ENCODE peak calls at places on chromosomes 2 and 18, in four cellular contexts. One of them, this sample, is unnamed.

GRCh38 chr2:45646289-45646688 is 5.2 kb upstream of the PRKCE start:
- DNase-seq in GM06990: no peak
- DNase-seq in GM10248: no peak
- DNase-seq in heart left ventricle: no peak
- DNase-seq in this sample: no peak

GRCh38 chr2:17441055-17441771 is 77.0 kb downstream of the RAD51AP2 start:
- DNase-seq in GM06990: no peak
- DNase-seq in GM10248: no peak
- DNase-seq in heart left ventricle: no peak
- DNase-seq in this sample: no peak

GRCh38 chr2:202278944-202279343 is 13.4 kb downstream of the NOP58 start:
- DNase-seq in GM06990: no peak
- DNase-seq in GM10248: no peak
- DNase-seq in heart left ventricle: no peak
- DNase-seq in this sample: no peak

GRCh38 chr2:15170068-15170775 is 390.9 kb downstream of the NBAS start:
- DNase-seq in GM06990: no peak
- DNase-seq in GM10248: no peak
- DNase-seq in heart left ventricle: no peak
- DNase-seq in this sample: no peak

GRCh38 chr2:207051345-207051959 is 112.1 kb downstream of the CPO start:
- DNase-seq in GM06990: no peak
- DNase-seq in GM10248: no peak
- DNase-seq in heart left ventricle: no peak
- DNase-seq in this sample: no peak

GRCh38 chr2:72698300-72698699 is 127.5 kb downstream of the EXOC6B start:
- DNase-seq in GM06990: no peak
- DNase-seq in GM10248: no peak
- DNase-seq in heart left ventricle: no peak
- DNase-seq in this sample: no peak

GRCh38 chr2:225274751-225275150 is 124.8 kb upstream of the NYAP2 start:
- DNase-seq in GM06990: peak
- DNase-seq in GM10248: no peak
- DNase-seq in heart left ventricle: no peak
- DNase-seq in this sample: no peak

GRCh38 chr2:195318440-195319111 is 338.4 kb upstream of the SLC39A10 start:
- DNase-seq in GM06990: no peak
- DNase-seq in GM10248: peak
- DNase-seq in heart left ventricle: no peak
- DNase-seq in this sample: peak

GRCh38 chr2:54067851-54068375 is 47.5 kb upstream of the ACYP2 start:
- DNase-seq in GM06990: no peak
- DNase-seq in GM10248: no peak
- DNase-seq in heart left ventricle: no peak
- DNase-seq in this sample: no peak

GRCh38 chr2:205563646-205564045 is 118.7 kb upstream of the NRP2 start:
- DNase-seq in GM06990: no peak
- DNase-seq in GM10248: no peak
- DNase-seq in heart left ventricle: no peak
- DNase-seq in this sample: no peak

GRCh38 chr2:143528021-143528420 is 398.8 kb downstream of the ARHGAP15 start:
- DNase-seq in GM06990: no peak
- DNase-seq in GM10248: no peak
- DNase-seq in heart left ventricle: no peak
- DNase-seq in this sample: no peak

GRCh38 chr2:33370886-33371285 is 105.6 kb upstream of the RASGRP3 start:
- DNase-seq in GM06990: no peak
- DNase-seq in GM10248: no peak
- DNase-seq in heart left ventricle: no peak
- DNase-seq in this sample: no peak

GRCh38 chr2:117724035-117724434 is 90.5 kb upstream of the DDX18 start:
- DNase-seq in GM06990: no peak
- DNase-seq in GM10248: no peak
- DNase-seq in heart left ventricle: no peak
- DNase-seq in this sample: no peak

GRCh38 chr2:170782673-170783072 is 12.5 kb downstream of the ERICH2 start:
- DNase-seq in GM06990: no peak
- DNase-seq in GM10248: no peak
- DNase-seq in heart left ventricle: no peak
- DNase-seq in this sample: no peak

GRCh38 chr2:169799555-169799954 is 884 bp downstream of the SSB start:
- DNase-seq in GM06990: no peak
- DNase-seq in GM10248: no peak
- DNase-seq in heart left ventricle: no peak
- DNase-seq in this sample: peak

GRCh38 chr2:182980115-182980514 is 58.1 kb downstream of the NCKAP1 start:
- DNase-seq in GM06990: peak
- DNase-seq in GM10248: peak
- DNase-seq in heart left ventricle: no peak
- DNase-seq in this sample: peak

GRCh38 chr2:100422320-100422719 is 4.9 kb upstream of the CHST10 start:
- DNase-seq in GM06990: no peak
- DNase-seq in GM10248: no peak
- DNase-seq in heart left ventricle: no peak
- DNase-seq in this sample: no peak
- TF ChIP-seq CTCF in GM06990: peak
- TF ChIP-seq CTCF in GM10248: peak
- TF ChIP-seq CTCF in heart left ventricle: peak
- TF ChIP-seq CTCF in this sample: no peak

DNA sequence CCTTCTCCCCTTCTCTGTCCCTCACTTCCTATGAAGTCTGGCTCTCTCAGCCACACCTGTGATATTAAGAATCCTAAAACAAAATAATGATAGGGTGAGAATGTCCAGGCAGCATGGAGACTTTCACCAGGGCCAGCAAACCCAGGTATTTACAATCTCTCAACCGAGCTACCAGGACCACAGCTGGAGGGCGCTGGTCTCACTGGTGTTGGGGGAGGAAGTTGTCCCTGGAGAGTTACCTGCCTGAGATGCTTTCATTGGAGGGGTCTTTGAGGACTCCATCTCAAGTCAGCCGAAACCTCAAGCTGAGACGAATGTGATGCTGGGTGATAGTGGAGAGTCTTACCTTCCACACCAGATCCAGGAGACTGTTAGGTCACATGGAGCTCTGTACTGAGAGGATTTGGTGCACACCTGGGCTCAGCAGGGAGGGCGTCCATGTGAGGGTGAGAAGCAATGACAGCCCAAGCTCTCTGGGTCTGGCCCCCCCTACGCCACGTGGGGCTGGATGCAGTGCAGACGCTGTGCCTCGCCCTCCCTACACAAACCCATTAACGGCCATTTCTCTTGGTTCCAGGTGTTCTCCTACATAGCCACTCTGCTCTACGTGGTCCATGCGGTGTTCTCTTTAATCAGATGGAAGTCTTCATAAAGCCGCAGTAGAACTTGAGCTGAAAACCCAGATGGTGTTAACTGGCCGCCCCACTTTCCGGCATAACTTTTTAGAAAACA is 27.5 kb downstream of the MAL start:
- DNase-seq in GM06990: no peak
- DNase-seq in GM10248: no peak
- DNase-seq in heart left ventricle: no peak
- DNase-seq in this sample: no peak
- TF ChIP-seq CTCF in GM06990: no peak
- TF ChIP-seq CTCF in GM10248: no peak
- TF ChIP-seq CTCF in heart left ventricle: no peak
- TF ChIP-seq CTCF in this sample: no peak

GRCh38 chr2:104698276-104698675 is 155.6 kb upstream of the POU3F3 start:
- DNase-seq in GM06990: no peak
- DNase-seq in GM10248: no peak
- DNase-seq in heart left ventricle: no peak
- DNase-seq in this sample: no peak
- TF ChIP-seq CTCF in GM06990: no peak
- TF ChIP-seq CTCF in GM10248: no peak
- TF ChIP-seq CTCF in heart left ventricle: no peak
- TF ChIP-seq CTCF in this sample: no peak

DNA sequence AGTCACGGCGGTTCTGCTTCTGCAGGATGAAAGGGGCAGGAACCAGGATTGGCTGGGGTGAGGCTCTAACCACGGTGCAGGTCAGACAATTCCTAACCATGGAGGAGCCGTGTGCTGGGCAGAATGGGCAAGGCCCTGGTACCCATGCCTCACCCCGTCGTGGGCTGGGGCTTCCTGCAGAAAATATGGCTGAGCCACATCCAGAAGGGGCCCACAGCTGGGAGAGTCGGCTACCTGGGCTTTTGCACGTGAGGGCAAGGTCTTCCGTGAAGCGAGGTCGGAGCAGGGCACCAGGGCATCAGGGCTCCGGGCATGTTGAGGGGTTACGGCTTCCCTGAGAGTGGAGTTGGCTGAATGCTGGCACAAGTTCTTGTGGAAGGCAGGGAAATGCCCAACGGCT is 147.8 kb downstream of the ARHGAP28 start:
- DNase-seq in GM06990: no peak
- DNase-seq in GM10248: no peak
- DNase-seq in heart left ventricle: no peak
- DNase-seq in this sample: no peak
- TF ChIP-seq CTCF in GM06990: no peak
- TF ChIP-seq CTCF in GM10248: no peak
- TF ChIP-seq CTCF in heart left ventricle: no peak
- TF ChIP-seq CTCF in this sample: no peak

GRCh38 chr2:239310401-239311061 is 90.3 kb downstream of the HDAC4 start:
- DNase-seq in GM06990: no peak
- DNase-seq in GM10248: no peak
- DNase-seq in heart left ventricle: peak
- DNase-seq in this sample: no peak
- TF ChIP-seq CTCF in GM06990: no peak
- TF ChIP-seq CTCF in GM10248: no peak
- TF ChIP-seq CTCF in heart left ventricle: no peak
- TF ChIP-seq CTCF in this sample: no peak

DNA sequence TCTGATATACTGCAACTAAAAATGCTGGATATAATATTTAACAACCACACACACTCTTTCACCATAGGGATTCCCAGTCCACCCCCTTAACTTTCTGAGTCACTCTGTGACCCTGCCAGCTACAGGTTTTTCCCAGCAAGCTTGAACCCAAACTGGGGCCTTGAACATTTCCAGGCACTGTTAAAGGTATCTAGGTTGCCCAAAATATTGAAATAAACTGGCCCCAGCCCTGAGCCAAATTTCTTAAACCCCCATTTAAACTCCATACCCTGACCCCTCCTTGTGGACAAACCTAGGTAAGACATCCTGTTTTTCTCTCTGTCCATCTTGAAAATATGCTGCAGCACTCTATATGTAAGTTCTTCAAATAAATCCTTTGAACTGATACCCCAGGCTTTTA is 19.7 kb upstream of the DCTN1 start:
- DNase-seq in GM06990: no peak
- DNase-seq in GM10248: peak
- DNase-seq in heart left ventricle: no peak
- DNase-seq in this sample: no peak
- TF ChIP-seq CTCF in GM06990: peak
- TF ChIP-seq CTCF in GM10248: peak
- TF ChIP-seq CTCF in heart left ventricle: peak
- TF ChIP-seq CTCF in this sample: peak

GRCh38 chr2:106562826-106563594 is 75.8 kb downstream of the CD8B2 start:
- DNase-seq in GM06990: no peak
- DNase-seq in GM10248: no peak
- DNase-seq in heart left ventricle: no peak
- DNase-seq in this sample: no peak
- TF ChIP-seq CTCF in GM06990: no peak
- TF ChIP-seq CTCF in GM10248: no peak
- TF ChIP-seq CTCF in heart left ventricle: peak
- TF ChIP-seq CTCF in this sample: no peak

DNA sequence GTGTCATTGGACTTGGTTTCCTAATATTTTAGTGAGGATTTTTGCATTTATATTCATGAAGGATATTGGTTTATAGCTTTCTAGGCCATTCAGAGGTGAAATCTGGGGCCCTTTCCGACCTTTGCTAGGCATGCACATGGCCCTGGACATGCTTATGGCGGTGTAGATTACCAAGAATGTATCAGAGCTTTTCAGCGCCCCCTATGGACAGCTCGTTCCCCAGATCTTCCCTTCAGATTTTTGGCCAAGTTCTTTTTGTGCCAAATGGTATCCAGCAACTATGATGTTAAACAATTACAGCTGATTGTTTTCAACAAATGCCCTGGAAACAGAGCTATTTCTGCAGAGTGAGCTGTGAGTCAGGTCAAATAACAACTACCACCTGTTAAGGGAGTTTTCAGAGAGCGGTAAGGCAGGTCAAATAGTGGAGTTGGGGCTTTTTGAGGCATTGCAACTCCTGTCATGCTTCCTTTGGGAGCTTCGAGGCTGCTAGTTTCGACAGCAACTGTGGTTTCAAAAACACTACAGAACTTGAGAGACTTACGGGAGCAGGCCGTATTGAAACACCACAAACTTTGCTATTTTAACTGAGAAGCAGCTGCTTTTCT is 188.3 kb downstream of the ZNF516 start:
- DNase-seq in GM06990: no peak
- DNase-seq in GM10248: no peak
- DNase-seq in heart left ventricle: no peak
- DNase-seq in this sample: no peak
- TF ChIP-seq CTCF in GM06990: peak
- TF ChIP-seq CTCF in GM10248: no peak
- TF ChIP-seq CTCF in heart left ventricle: no peak
- TF ChIP-seq CTCF in this sample: no peak

GRCh38 chr2:173075781-173076556 is at the start of gene MAP3K20:
- DNase-seq in GM06990: peak
- DNase-seq in GM10248: peak
- DNase-seq in heart left ventricle: peak
- DNase-seq in this sample: peak

GRCh38 chr2:173079141-173079540 is 3.5 kb downstream of the MAP3K20 start:
- DNase-seq in GM06990: no peak
- DNase-seq in GM10248: no peak
- DNase-seq in heart left ventricle: no peak
- DNase-seq in this sample: no peak

GRCh38 chr2:173077506-173078177 is 2.0 kb downstream of the MAP3K20 start:
- DNase-seq in GM06990: no peak
- DNase-seq in GM10248: no peak
- DNase-seq in heart left ventricle: no peak
- DNase-seq in this sample: no peak

GRCh38 chr2:173076557-173077345 is 1.1 kb downstream of the MAP3K20 start:
- DNase-seq in GM06990: no peak
- DNase-seq in GM10248: peak
- DNase-seq in heart left ventricle: peak
- DNase-seq in this sample: peak

DNA sequence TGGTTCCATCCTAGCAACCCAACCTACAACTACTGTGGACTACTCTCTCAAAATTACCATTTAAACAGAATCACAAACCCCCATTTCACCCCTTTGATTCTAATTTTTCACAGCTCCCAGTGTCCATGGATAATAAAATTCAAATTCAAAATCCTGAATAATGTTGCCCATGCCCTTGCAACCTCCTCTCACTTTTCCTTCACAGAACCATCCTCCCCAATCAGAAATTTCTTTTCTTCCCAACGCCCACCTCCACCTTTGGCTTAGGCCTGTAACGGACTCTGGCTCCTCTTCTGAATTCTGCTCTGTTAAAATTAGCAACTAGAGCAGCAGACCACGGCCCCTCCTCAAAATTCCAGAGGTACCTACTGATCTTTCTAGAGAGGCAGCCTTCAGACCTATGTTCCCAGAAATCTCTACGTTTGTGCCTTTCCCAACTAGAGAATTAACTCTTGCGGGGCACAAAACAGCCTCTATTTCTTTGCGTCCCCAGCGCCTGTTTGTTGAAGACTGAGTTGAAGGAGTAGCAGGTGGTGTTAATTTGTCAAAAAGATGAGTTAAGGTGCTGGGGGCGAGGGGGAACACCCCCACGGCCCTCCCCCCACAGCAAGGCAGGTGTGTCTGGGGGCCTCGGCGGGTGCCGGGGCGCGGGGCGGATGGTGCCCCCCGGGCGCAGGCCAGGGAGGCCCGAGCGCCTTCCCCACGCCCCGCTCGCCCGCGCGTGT is 428 bp upstream of the MAP3K20 start:
- DNase-seq in GM06990: no peak
- DNase-seq in GM10248: no peak
- DNase-seq in heart left ventricle: no peak
- DNase-seq in this sample: no peak
- TF ChIP-seq CTCF in GM06990: no peak
- TF ChIP-seq CTCF in GM10248: no peak
- TF ChIP-seq CTCF in heart left ventricle: no peak
- TF ChIP-seq CTCF in this sample: no peak

This sample was measured in GM20000.